ENCODE peak calls at places on chromosomes 16 and 17, in four cellular contexts. T, U, Q and Y are unnamed samples.

GRCh38 chr16:51440096-51440495 is 289.0 kb upstream of the SALL1 start:
- DNase-seq in Q (no peak), U (no peak), T (no peak), Y (no peak)

GRCh38 chr17:63434951-63435571 is 11.0 kb downstream of the CYB561 start:
- DNase-seq in U (no peak), T (no peak), Q (no peak), Y (no peak)

GRCh38 chr17:42111901-42112551 is 488 bp downstream of the DHX58 start:
- DNase-seq in T (no peak), U (no peak), Q (no peak), Y (no peak)

GRCh38 chr16:66454751-66455150 is 27.7 kb downstream of the BEAN1 start:
- DNase-seq in T (no peak), U (no peak), Q (no peak), Y (no peak)

GRCh38 chr16:54171855-54172537 is 114.6 kb downstream of the IRX3 start:
- DNase-seq in T (no peak), Q (peak), U (no peak), Y (peak)

GRCh38 chr17:50108556-50108955 is 13.4 kb downstream of the PDK2 start:
- DNase-seq in T (no peak), Q (no peak), U (no peak), Y (no peak)

GRCh38 chr17:10380631-10381408 is 8.0 kb upstream of the MYH13 start:
- DNase-seq in U (no peak), T (no peak), Q (no peak), Y (no peak)

GRCh38 chr17:6503641-6504195 is 52.6 kb downstream of the PITPNM3 start:
- DNase-seq in T (no peak), U (no peak), Q (no peak), Y (no peak)

GRCh38 chr17:50523208-50523607 is 9.3 kb upstream of the EPN3 start:
- DNase-seq in Q (no peak), U (no peak), T (no peak), Y (no peak)

GRCh38 chr17:6165806-6166205 is 95.6 kb downstream of the WSCD1 start:
- DNase-seq in T (no peak), Q (no peak), U (no peak), Y (no peak)

GRCh38 chr17:39631403-39631802 is 4.7 kb downstream of the PPP1R1B start:
- DNase-seq in Q (no peak), U (no peak), T (no peak), Y (no peak)

GRCh38 chr16:24534634-24535033 is 4.7 kb upstream of the RBBP6 start:
- DNase-seq in T (no peak), U (no peak), Q (no peak), Y (no peak)

GRCh38 chr17:67633751-67634191 is 84.0 kb upstream of the NOL11 start:
- DNase-seq in U (no peak), Q (no peak), T (no peak), Y (no peak)

GRCh38 chr17:77328823-77329740 is 188.3 kb downstream of the SEC14L1 start:
- DNase-seq in U (no peak), Q (no peak), T (no peak), Y (no peak)

DNA sequence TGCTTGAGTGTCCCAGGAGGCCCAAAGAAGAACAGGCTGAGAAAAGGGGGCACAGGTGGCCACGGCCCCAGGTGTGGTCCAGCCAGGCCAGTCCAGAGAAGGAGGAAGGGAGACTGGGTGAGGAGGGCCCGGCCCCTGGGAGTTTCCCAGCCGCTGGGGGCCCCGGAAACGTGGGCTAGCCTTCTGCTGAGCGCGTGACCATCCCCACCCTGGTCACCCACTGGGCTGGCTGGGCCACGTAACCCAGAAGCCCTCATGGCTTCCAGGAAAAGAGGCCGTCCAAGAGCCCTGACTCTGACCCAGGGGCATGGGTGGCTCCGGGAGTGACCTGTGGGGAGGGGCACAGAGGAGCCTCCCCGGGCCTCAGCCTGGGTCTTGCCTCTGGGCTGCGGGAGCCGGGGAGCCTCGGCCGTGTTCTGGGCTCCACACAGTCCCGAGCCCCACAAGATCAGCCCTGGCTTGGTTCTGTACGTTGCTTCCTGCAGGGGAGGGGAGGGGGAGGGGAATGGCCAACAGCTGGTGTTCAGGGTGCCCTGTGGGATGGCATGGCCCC is 29.8 kb upstream of the ACSF3 start:
- DNase-seq in U (no peak), Q (no peak), T (no peak), Y (no peak)
- TF ChIP-seq CTCF in U (no peak), Q (no peak), T (no peak), Y (no peak)

GRCh38 chr16:1828645-1829410 is 1.8 kb downstream of the FAHD1 start:
- DNase-seq in U (no peak), Q (no peak), T (no peak), Y (no peak)

GRCh38 chr16:1825381-1825863 is 1.2 kb downstream of the HAGH start:
- DNase-seq in U (no peak), T (no peak), Q (no peak), Y (no peak)

GRCh38 chr16:1826691-1827573 is at the start of the genes FAHD1 and HAGH:
- DNase-seq in U (peak), Q (peak), T (peak), Y (peak)

GRCh38 chr16:1823821-1824220 is 2.8 kb downstream of the HAGH start:
- DNase-seq in T (peak), Q (no peak), U (peak), Y (no peak)

GRCh38 chr16:1825864-1826690 is 548 bp downstream of the HAGH start:
- DNase-seq in U (peak), Q (no peak), T (peak), Y (no peak)
- TF ChIP-seq CTCF in U (no peak), Q (no peak), T (no peak), Y (no peak)

GRCh38 chr17:31061678-31062077 is 33.1 kb upstream of the NF1 start:
- DNase-seq in U (peak), Q (no peak), T (peak), Y (no peak)
- TF ChIP-seq CTCF in U (no peak), Q (peak), T (no peak), Y (no peak)

GRCh38 chr17:18191967-18192366 is 8.3 kb downstream of the ALKBH5 start:
- DNase-seq in T (no peak), U (no peak), Q (no peak), Y (no peak)
- TF ChIP-seq CTCF in T (no peak), U (no peak), Q (peak), Y (peak)

GRCh38 chr16:81938331-81939163 is 72.7 kb downstream of the SDR42E1 start:
- DNase-seq in T (no peak), Q (no peak), U (no peak), Y (no peak)

GRCh38 chr16:81937305-81938038 is 73.8 kb downstream of the SDR42E1 start:
- DNase-seq in Q (no peak), U (no peak), T (no peak), Y (no peak)

GRCh38 chr16:81940781-81941560 is 70.3 kb downstream of the SDR42E1 start:
- DNase-seq in Q (peak), U (no peak), T (no peak), Y (peak)

GRCh38 chr16:81936209-81936608 is 75.1 kb downstream of the SDR42E1 start:
- DNase-seq in U (no peak), T (no peak), Q (no peak), Y (no peak)

DNA sequence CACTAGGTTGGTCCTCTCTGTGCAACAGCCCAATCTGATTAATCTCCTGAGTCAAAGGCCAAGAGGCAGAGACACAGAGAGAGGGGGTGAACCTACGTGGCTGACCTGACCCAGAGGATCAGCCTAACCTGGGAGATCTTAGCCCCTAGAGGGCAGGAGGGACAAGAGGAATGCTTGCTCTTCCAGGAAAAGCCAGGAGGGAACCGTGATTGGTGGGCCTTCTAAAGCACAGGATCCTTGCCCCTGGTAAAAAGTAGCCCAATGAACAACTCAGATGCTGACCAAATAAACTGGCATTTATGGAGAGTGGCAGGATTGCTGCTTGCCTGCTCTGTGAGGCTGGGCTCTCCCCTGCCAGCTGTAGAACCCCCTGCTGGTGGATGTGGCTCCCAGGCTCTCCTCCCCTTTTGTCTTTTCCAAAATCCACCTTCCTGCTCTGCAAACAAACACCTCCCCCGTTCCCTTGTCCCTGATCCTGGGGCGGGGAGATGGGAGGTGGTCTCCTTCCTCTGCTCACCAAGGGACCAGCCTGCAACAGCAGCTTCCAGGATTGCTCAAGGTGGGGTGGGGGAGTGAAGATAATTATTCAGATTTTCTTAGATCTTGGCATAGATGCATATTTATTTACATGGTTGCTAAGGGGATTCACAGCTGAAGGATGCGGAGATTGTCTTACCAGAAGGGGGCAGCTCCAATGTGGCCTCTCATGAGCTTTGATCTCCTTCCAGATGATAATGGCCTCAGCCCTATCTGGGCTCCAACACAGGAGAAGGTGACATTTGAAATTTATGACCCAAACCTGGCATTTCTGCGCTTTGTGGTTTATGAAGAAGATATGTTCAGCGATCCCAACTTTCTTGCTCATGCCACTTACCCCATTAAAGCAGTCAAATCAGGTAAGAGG is 71.9 kb downstream of the SDR42E1 start:
- DNase-seq in U (no peak), Q (no peak), T (peak), Y (no peak)
- TF ChIP-seq CTCF in U (no peak), Q (no peak), T (no peak), Y (no peak)